ENCODE peak calls at places on chromosomes 5 and 9, in eight cellular contexts. One of them, this sample, is unnamed.

GRCh38 chr5:53321073-53321472 is 159.4 kb upstream of the FST start:
- DNase-seq in fibroblast of lung: no peak
- DNase-seq in NCI-H1105 treated with DMSO at 0.1 percent for 48 hours: no peak
- DNase-seq in natural killer cell: no peak
- DNase-seq in PC-3: no peak
- DNase-seq in EL: no peak
- DNase-seq in right atrium auricular region: no peak
- DNase-seq in stimulated activated CD4-positive, alpha-beta T cell treated with anti-CD3 and anti-CD28 coated beads, Interleukin-2, amount 100 ng/mL, for 48 hours: no peak
- DNase-seq in this sample: no peak

GRCh38 chr9:33128570-33128969 is 38.6 kb downstream of the B4GALT1 start:
- DNase-seq in NCI-H1105 treated with DMSO at 0.1 percent for 48 hours: no peak
- DNase-seq in EL: no peak
- DNase-seq in natural killer cell: no peak
- DNase-seq in fibroblast of lung: no peak
- DNase-seq in stimulated activated CD4-positive, alpha-beta T cell treated with anti-CD3 and anti-CD28 coated beads, Interleukin-2, amount 100 ng/mL, for 48 hours: no peak
- DNase-seq in PC-3: no peak
- DNase-seq in right atrium auricular region: no peak
- DNase-seq in this sample: no peak

GRCh38 chr5:10304932-10305331 is 2.8 kb downstream of the CMBL start:
- DNase-seq in stimulated activated CD4-positive, alpha-beta T cell treated with anti-CD3 and anti-CD28 coated beads, Interleukin-2, amount 100 ng/mL, for 48 hours: no peak
- DNase-seq in NCI-H1105 treated with DMSO at 0.1 percent for 48 hours: no peak
- DNase-seq in EL: no peak
- DNase-seq in natural killer cell: no peak
- DNase-seq in right atrium auricular region: no peak
- DNase-seq in fibroblast of lung: no peak
- DNase-seq in PC-3: no peak
- DNase-seq in this sample: peak; percentile 37

GRCh38 chr9:38129366-38129765 is 60.3 kb upstream of the SHB start:
- DNase-seq in PC-3: no peak
- DNase-seq in right atrium auricular region: no peak
- DNase-seq in natural killer cell: no peak
- DNase-seq in stimulated activated CD4-positive, alpha-beta T cell treated with anti-CD3 and anti-CD28 coated beads, Interleukin-2, amount 100 ng/mL, for 48 hours: no peak
- DNase-seq in fibroblast of lung: no peak
- DNase-seq in EL: no peak
- DNase-seq in NCI-H1105 treated with DMSO at 0.1 percent for 48 hours: no peak
- DNase-seq in this sample: no peak

GRCh38 chr9:278651-279050 is 64.0 kb downstream of the DOCK8 start:
- DNase-seq in natural killer cell: no peak
- DNase-seq in NCI-H1105 treated with DMSO at 0.1 percent for 48 hours: no peak
- DNase-seq in PC-3: no peak
- DNase-seq in EL: no peak
- DNase-seq in right atrium auricular region: no peak
- DNase-seq in fibroblast of lung: no peak
- DNase-seq in stimulated activated CD4-positive, alpha-beta T cell treated with anti-CD3 and anti-CD28 coated beads, Interleukin-2, amount 100 ng/mL, for 48 hours: peak; percentile 26
- DNase-seq in this sample: no peak

GRCh38 chr9:114112778-114113585 is 13.9 kb upstream of the KIF12 start:
- DNase-seq in fibroblast of lung: peak; percentile 64
- DNase-seq in right atrium auricular region: peak; percentile 91
- DNase-seq in natural killer cell: no peak
- DNase-seq in stimulated activated CD4-positive, alpha-beta T cell treated with anti-CD3 and anti-CD28 coated beads, Interleukin-2, amount 100 ng/mL, for 48 hours: no peak
- DNase-seq in EL: peak; percentile 75
- DNase-seq in PC-3: peak; percentile 43
- DNase-seq in NCI-H1105 treated with DMSO at 0.1 percent for 48 hours: no peak
- DNase-seq in this sample: no peak

GRCh38 chr5:177378884-177379883 is 5.0 kb upstream of the SLC34A1 start:
- DNase-seq in PC-3: peak; percentile 76
- DNase-seq in natural killer cell: no peak
- DNase-seq in stimulated activated CD4-positive, alpha-beta T cell treated with anti-CD3 and anti-CD28 coated beads, Interleukin-2, amount 100 ng/mL, for 48 hours: no peak
- DNase-seq in EL: peak; percentile 83
- DNase-seq in NCI-H1105 treated with DMSO at 0.1 percent for 48 hours: no peak
- DNase-seq in fibroblast of lung: peak; percentile 77
- DNase-seq in right atrium auricular region: no peak
- DNase-seq in this sample: peak; percentile 97

GRCh38 chr5:124675921-124676846 is 70.3 kb downstream of the ZNF608 start:
- DNase-seq in stimulated activated CD4-positive, alpha-beta T cell treated with anti-CD3 and anti-CD28 coated beads, Interleukin-2, amount 100 ng/mL, for 48 hours: no peak
- DNase-seq in PC-3: no peak
- DNase-seq in EL: no peak
- DNase-seq in natural killer cell: no peak
- DNase-seq in right atrium auricular region: no peak
- DNase-seq in NCI-H1105 treated with DMSO at 0.1 percent for 48 hours: no peak
- DNase-seq in fibroblast of lung: no peak
- DNase-seq in this sample: peak; percentile 44

GRCh38 chr9:69946800-69947437 is 96.7 kb upstream of the MAMDC2 start:
- DNase-seq in NCI-H1105 treated with DMSO at 0.1 percent for 48 hours: no peak
- DNase-seq in fibroblast of lung: peak; percentile 95
- DNase-seq in EL: peak; percentile 93
- DNase-seq in natural killer cell: no peak
- DNase-seq in right atrium auricular region: no peak
- DNase-seq in stimulated activated CD4-positive, alpha-beta T cell treated with anti-CD3 and anti-CD28 coated beads, Interleukin-2, amount 100 ng/mL, for 48 hours: no peak
- DNase-seq in PC-3: peak; percentile 73
- DNase-seq in this sample: peak; percentile 59

GRCh38 chr5:171521219-171521633 is 101.8 kb downstream of the FGF18 start:
- DNase-seq in PC-3: peak; percentile 95
- DNase-seq in fibroblast of lung: peak; percentile 92
- DNase-seq in EL: peak; percentile 95
- DNase-seq in NCI-H1105 treated with DMSO at 0.1 percent for 48 hours: no peak
- DNase-seq in natural killer cell: no peak
- DNase-seq in stimulated activated CD4-positive, alpha-beta T cell treated with anti-CD3 and anti-CD28 coated beads, Interleukin-2, amount 100 ng/mL, for 48 hours: no peak
- DNase-seq in right atrium auricular region: peak; percentile 73
- DNase-seq in this sample: no peak

GRCh38 chr9:2158111-2158610 is 143.0 kb downstream of the SMARCA2 start:
- DNase-seq in natural killer cell: peak; percentile 26
- DNase-seq in stimulated activated CD4-positive, alpha-beta T cell treated with anti-CD3 and anti-CD28 coated beads, Interleukin-2, amount 100 ng/mL, for 48 hours: peak; percentile 15
- DNase-seq in EL: peak; percentile 71
- DNase-seq in PC-3: peak; percentile 56
- DNase-seq in fibroblast of lung: peak; percentile 80
- DNase-seq in NCI-H1105 treated with DMSO at 0.1 percent for 48 hours: peak; percentile 25
- DNase-seq in right atrium auricular region: no peak
- DNase-seq in this sample: peak; percentile 44

GRCh38 chr5:95617057-95617456 is 2.8 kb upstream of the GPR150 start:
- DNase-seq in natural killer cell: no peak
- DNase-seq in PC-3: no peak
- DNase-seq in stimulated activated CD4-positive, alpha-beta T cell treated with anti-CD3 and anti-CD28 coated beads, Interleukin-2, amount 100 ng/mL, for 48 hours: no peak
- DNase-seq in NCI-H1105 treated with DMSO at 0.1 percent for 48 hours: no peak
- DNase-seq in fibroblast of lung: no peak
- DNase-seq in right atrium auricular region: no peak
- DNase-seq in EL: peak; percentile 64
- DNase-seq in this sample: no peak

GRCh38 chr5:177023247-177023703 is 779 bp downstream of the ZNF346 start:
- DNase-seq in natural killer cell: no peak
- DNase-seq in PC-3: peak; percentile 25
- DNase-seq in fibroblast of lung: no peak
- DNase-seq in stimulated activated CD4-positive, alpha-beta T cell treated with anti-CD3 and anti-CD28 coated beads, Interleukin-2, amount 100 ng/mL, for 48 hours: no peak
- DNase-seq in right atrium auricular region: peak; percentile 58
- DNase-seq in EL: peak; percentile 12
- DNase-seq in NCI-H1105 treated with DMSO at 0.1 percent for 48 hours: no peak
- DNase-seq in this sample: peak; percentile 53

GRCh38 chr5:112687306-112687705 is 50.4 kb upstream of the APC start:
- DNase-seq in NCI-H1105 treated with DMSO at 0.1 percent for 48 hours: no peak
- DNase-seq in natural killer cell: no peak
- DNase-seq in stimulated activated CD4-positive, alpha-beta T cell treated with anti-CD3 and anti-CD28 coated beads, Interleukin-2, amount 100 ng/mL, for 48 hours: no peak
- DNase-seq in PC-3: no peak
- DNase-seq in EL: no peak
- DNase-seq in fibroblast of lung: no peak
- DNase-seq in right atrium auricular region: no peak
- DNase-seq in this sample: no peak

GRCh38 chr9:134328841-134329575 is 2.8 kb downstream of the RXRA start:
- DNase-seq in EL: peak; percentile 24
- DNase-seq in natural killer cell: no peak
- DNase-seq in NCI-H1105 treated with DMSO at 0.1 percent for 48 hours: no peak
- DNase-seq in right atrium auricular region: peak; percentile 84
- DNase-seq in PC-3: no peak
- DNase-seq in fibroblast of lung: peak; percentile 46
- DNase-seq in stimulated activated CD4-positive, alpha-beta T cell treated with anti-CD3 and anti-CD28 coated beads, Interleukin-2, amount 100 ng/mL, for 48 hours: no peak
- DNase-seq in this sample: no peak

GRCh38 chr5:87169300-87169991 is 98.2 kb upstream of the RASA1 start:
- DNase-seq in fibroblast of lung: no peak
- DNase-seq in NCI-H1105 treated with DMSO at 0.1 percent for 48 hours: no peak
- DNase-seq in stimulated activated CD4-positive, alpha-beta T cell treated with anti-CD3 and anti-CD28 coated beads, Interleukin-2, amount 100 ng/mL, for 48 hours: no peak
- DNase-seq in natural killer cell: no peak
- DNase-seq in right atrium auricular region: no peak
- DNase-seq in PC-3: peak; percentile 82
- DNase-seq in EL: no peak
- DNase-seq in this sample: peak; percentile 19

GRCh38 chr9:33102551-33103210 is 26.2 kb upstream of the SMU1 start:
- DNase-seq in NCI-H1105 treated with DMSO at 0.1 percent for 48 hours: no peak
- DNase-seq in natural killer cell: no peak
- DNase-seq in stimulated activated CD4-positive, alpha-beta T cell treated with anti-CD3 and anti-CD28 coated beads, Interleukin-2, amount 100 ng/mL, for 48 hours: no peak
- DNase-seq in fibroblast of lung: no peak
- DNase-seq in right atrium auricular region: no peak
- DNase-seq in EL: no peak
- DNase-seq in PC-3: no peak
- DNase-seq in this sample: no peak

GRCh38 chr9:101117091-101117490 is 88.6 kb downstream of the PLPPR1 start:
- DNase-seq in stimulated activated CD4-positive, alpha-beta T cell treated with anti-CD3 and anti-CD28 coated beads, Interleukin-2, amount 100 ng/mL, for 48 hours: no peak
- DNase-seq in NCI-H1105 treated with DMSO at 0.1 percent for 48 hours: no peak
- DNase-seq in EL: no peak
- DNase-seq in natural killer cell: no peak
- DNase-seq in PC-3: no peak
- DNase-seq in right atrium auricular region: no peak
- DNase-seq in fibroblast of lung: no peak
- DNase-seq in this sample: no peak

GRCh38 chr5:168039485-168040005 is 251.9 kb upstream of the WWC1 start:
- DNase-seq in stimulated activated CD4-positive, alpha-beta T cell treated with anti-CD3 and anti-CD28 coated beads, Interleukin-2, amount 100 ng/mL, for 48 hours: no peak
- DNase-seq in right atrium auricular region: no peak
- DNase-seq in PC-3: no peak
- DNase-seq in natural killer cell: no peak
- DNase-seq in fibroblast of lung: no peak
- DNase-seq in EL: no peak
- DNase-seq in NCI-H1105 treated with DMSO at 0.1 percent for 48 hours: peak; percentile 14
- DNase-seq in this sample: peak; percentile 31

GRCh38 chr9:10250200-10250599 is 362.6 kb downstream of the PTPRD start:
- DNase-seq in NCI-H1105 treated with DMSO at 0.1 percent for 48 hours: peak; percentile 16
- DNase-seq in fibroblast of lung: peak; percentile 86
- DNase-seq in stimulated activated CD4-positive, alpha-beta T cell treated with anti-CD3 and anti-CD28 coated beads, Interleukin-2, amount 100 ng/mL, for 48 hours: no peak
- DNase-seq in PC-3: peak; percentile 9
- DNase-seq in EL: no peak
- DNase-seq in right atrium auricular region: no peak
- DNase-seq in natural killer cell: no peak
- DNase-seq in this sample: no peak

GRCh38 chr5:88691945-88692868 is 190.8 kb downstream of the MEF2C start:
- DNase-seq in stimulated activated CD4-positive, alpha-beta T cell treated with anti-CD3 and anti-CD28 coated beads, Interleukin-2, amount 100 ng/mL, for 48 hours: no peak
- DNase-seq in PC-3: peak; percentile 20
- DNase-seq in fibroblast of lung: no peak
- DNase-seq in right atrium auricular region: no peak
- DNase-seq in NCI-H1105 treated with DMSO at 0.1 percent for 48 hours: no peak
- DNase-seq in EL: no peak
- DNase-seq in natural killer cell: no peak
- DNase-seq in this sample: peak; percentile 45

GRCh38 chr9:91948423-91949292 is 1.4 kb downstream of the ROR2 start:
- DNase-seq in right atrium auricular region: peak; percentile 59
- DNase-seq in PC-3: no peak
- DNase-seq in EL: peak; percentile 80
- DNase-seq in natural killer cell: no peak
- DNase-seq in NCI-H1105 treated with DMSO at 0.1 percent for 48 hours: peak; percentile 20
- DNase-seq in fibroblast of lung: peak; percentile 50
- DNase-seq in stimulated activated CD4-positive, alpha-beta T cell treated with anti-CD3 and anti-CD28 coated beads, Interleukin-2, amount 100 ng/mL, for 48 hours: peak; percentile 23
- DNase-seq in this sample: peak; percentile 73

GRCh38 chr9:16294371-16294770 is 576.1 kb downstream of the BNC2 start:
- DNase-seq in stimulated activated CD4-positive, alpha-beta T cell treated with anti-CD3 and anti-CD28 coated beads, Interleukin-2, amount 100 ng/mL, for 48 hours: no peak
- DNase-seq in PC-3: no peak
- DNase-seq in NCI-H1105 treated with DMSO at 0.1 percent for 48 hours: no peak
- DNase-seq in fibroblast of lung: no peak
- DNase-seq in EL: no peak
- DNase-seq in natural killer cell: no peak
- DNase-seq in right atrium auricular region: no peak
- DNase-seq in this sample: no peak

GRCh38 chr5:136006767-136007251 is 22.0 kb upstream of the TGFBI start:
- DNase-seq in EL: peak; percentile 92
- DNase-seq in stimulated activated CD4-positive, alpha-beta T cell treated with anti-CD3 and anti-CD28 coated beads, Interleukin-2, amount 100 ng/mL, for 48 hours: no peak
- DNase-seq in NCI-H1105 treated with DMSO at 0.1 percent for 48 hours: no peak
- DNase-seq in fibroblast of lung: peak; percentile 78
- DNase-seq in PC-3: peak; percentile 85
- DNase-seq in natural killer cell: no peak
- DNase-seq in right atrium auricular region: peak; percentile 50
- DNase-seq in this sample: no peak

GRCh38 chr9:109440797-109441287 is 57.3 kb downstream of the PTPN3 start:
- DNase-seq in PC-3: peak; percentile 80
- DNase-seq in fibroblast of lung: peak; percentile 92
- DNase-seq in stimulated activated CD4-positive, alpha-beta T cell treated with anti-CD3 and anti-CD28 coated beads, Interleukin-2, amount 100 ng/mL, for 48 hours: peak; percentile 34
- DNase-seq in EL: peak; percentile 83
- DNase-seq in NCI-H1105 treated with DMSO at 0.1 percent for 48 hours: peak; percentile 59
- DNase-seq in right atrium auricular region: peak; percentile 65
- DNase-seq in natural killer cell: no peak
- DNase-seq in this sample: peak; percentile 90